ENCODE peak calls at places on chromosomes 11 and 22, in nine cellular contexts. One of them, this sample, is unnamed.

GRCh38 chr11:93591247-93591898 is 48.2 kb upstream of the SMCO4 start:
- DNase-seq in amniotic stem cell: no peak
- DNase-seq in NCI-H1436: no peak
- DNase-seq in T-helper 2 cell: no peak
- DNase-seq in stimulated activated CD4-positive, alpha-beta T cell treated with anti-CD3 and anti-CD28 coated beads, Interleukin-4, amount 100 ng/mL, for 24 hours: no peak
- DNase-seq in iris pigment epithelial cell: peak
- DNase-seq in left cardiac atrium: no peak
- DNase-seq in T-helper 17 cell: no peak
- DNase-seq in kidney tubule cell: peak
- DNase-seq in this sample: no peak

GRCh38 chr22:38317995-38318715 is 922 bp upstream of the CSNK1E start:
- DNase-seq in left cardiac atrium: peak
- DNase-seq in kidney tubule cell: peak
- DNase-seq in T-helper 2 cell: no peak
- DNase-seq in iris pigment epithelial cell: peak
- DNase-seq in NCI-H1436: no peak
- DNase-seq in stimulated activated CD4-positive, alpha-beta T cell treated with anti-CD3 and anti-CD28 coated beads, Interleukin-4, amount 100 ng/mL, for 24 hours: no peak
- DNase-seq in amniotic stem cell: peak
- DNase-seq in T-helper 17 cell: no peak
- DNase-seq in this sample: peak

GRCh38 chr22:33555814-33556522 is 364.3 kb downstream of the LARGE1 start:
- DNase-seq in left cardiac atrium: no peak
- DNase-seq in amniotic stem cell: no peak
- DNase-seq in T-helper 2 cell: no peak
- DNase-seq in T-helper 17 cell: no peak
- DNase-seq in kidney tubule cell: peak
- DNase-seq in NCI-H1436: no peak
- DNase-seq in stimulated activated CD4-positive, alpha-beta T cell treated with anti-CD3 and anti-CD28 coated beads, Interleukin-4, amount 100 ng/mL, for 24 hours: no peak
- DNase-seq in iris pigment epithelial cell: no peak
- DNase-seq in this sample: no peak

GRCh38 chr11:9565822-9566560 is 7.5 kb upstream of the WEE1 start:
- DNase-seq in T-helper 17 cell: peak
- DNase-seq in stimulated activated CD4-positive, alpha-beta T cell treated with anti-CD3 and anti-CD28 coated beads, Interleukin-4, amount 100 ng/mL, for 24 hours: peak
- DNase-seq in NCI-H1436: no peak
- DNase-seq in T-helper 2 cell: peak
- DNase-seq in kidney tubule cell: peak
- DNase-seq in iris pigment epithelial cell: peak
- DNase-seq in left cardiac atrium: peak
- DNase-seq in amniotic stem cell: peak
- DNase-seq in this sample: peak

GRCh38 chr11:23730307-23730998 is 766.4 kb upstream of the LUZP2 start:
- DNase-seq in kidney tubule cell: no peak
- DNase-seq in NCI-H1436: no peak
- DNase-seq in T-helper 17 cell: no peak
- DNase-seq in T-helper 2 cell: no peak
- DNase-seq in amniotic stem cell: no peak
- DNase-seq in stimulated activated CD4-positive, alpha-beta T cell treated with anti-CD3 and anti-CD28 coated beads, Interleukin-4, amount 100 ng/mL, for 24 hours: no peak
- DNase-seq in iris pigment epithelial cell: no peak
- DNase-seq in left cardiac atrium: no peak
- DNase-seq in this sample: no peak

GRCh38 chr22:37284807-37285355 is 2.6 kb downstream of the CYTH4 start:
- DNase-seq in amniotic stem cell: no peak
- DNase-seq in kidney tubule cell: no peak
- DNase-seq in T-helper 2 cell: no peak
- DNase-seq in T-helper 17 cell: peak
- DNase-seq in iris pigment epithelial cell: no peak
- DNase-seq in stimulated activated CD4-positive, alpha-beta T cell treated with anti-CD3 and anti-CD28 coated beads, Interleukin-4, amount 100 ng/mL, for 24 hours: peak
- DNase-seq in left cardiac atrium: peak
- DNase-seq in NCI-H1436: no peak
- DNase-seq in this sample: peak

GRCh38 chr11:123460006-123460700 is 30.1 kb downstream of the GRAMD1B start:
- DNase-seq in NCI-H1436: no peak
- DNase-seq in left cardiac atrium: no peak
- DNase-seq in amniotic stem cell: no peak
- DNase-seq in kidney tubule cell: no peak
- DNase-seq in T-helper 2 cell: no peak
- DNase-seq in T-helper 17 cell: no peak
- DNase-seq in stimulated activated CD4-positive, alpha-beta T cell treated with anti-CD3 and anti-CD28 coated beads, Interleukin-4, amount 100 ng/mL, for 24 hours: no peak
- DNase-seq in iris pigment epithelial cell: no peak
- DNase-seq in this sample: no peak

GRCh38 chr11:95143106-95143681 is 53.5 kb downstream of the ENDOD1 start:
- DNase-seq in iris pigment epithelial cell: no peak
- DNase-seq in stimulated activated CD4-positive, alpha-beta T cell treated with anti-CD3 and anti-CD28 coated beads, Interleukin-4, amount 100 ng/mL, for 24 hours: no peak
- DNase-seq in kidney tubule cell: peak
- DNase-seq in T-helper 2 cell: no peak
- DNase-seq in left cardiac atrium: no peak
- DNase-seq in NCI-H1436: no peak
- DNase-seq in T-helper 17 cell: no peak
- DNase-seq in amniotic stem cell: peak
- DNase-seq in this sample: no peak

GRCh38 chr11:6631356-6631890 is 12.2 kb upstream of the TPP1 start:
- DNase-seq in left cardiac atrium: no peak
- DNase-seq in stimulated activated CD4-positive, alpha-beta T cell treated with anti-CD3 and anti-CD28 coated beads, Interleukin-4, amount 100 ng/mL, for 24 hours: no peak
- DNase-seq in T-helper 2 cell: no peak
- DNase-seq in amniotic stem cell: no peak
- DNase-seq in iris pigment epithelial cell: no peak
- DNase-seq in NCI-H1436: no peak
- DNase-seq in kidney tubule cell: no peak
- DNase-seq in T-helper 17 cell: no peak
- DNase-seq in this sample: no peak

GRCh38 chr11:129732926-129733325 is 82.7 kb upstream of the TMEM45B start:
- DNase-seq in kidney tubule cell: no peak
- DNase-seq in amniotic stem cell: no peak
- DNase-seq in NCI-H1436: no peak
- DNase-seq in T-helper 2 cell: no peak
- DNase-seq in iris pigment epithelial cell: no peak
- DNase-seq in stimulated activated CD4-positive, alpha-beta T cell treated with anti-CD3 and anti-CD28 coated beads, Interleukin-4, amount 100 ng/mL, for 24 hours: no peak
- DNase-seq in left cardiac atrium: no peak
- DNase-seq in T-helper 17 cell: no peak
- DNase-seq in this sample: no peak

GRCh38 chr11:76918941-76919386 is 58.2 kb downstream of the ACER3 start:
- DNase-seq in amniotic stem cell: peak
- DNase-seq in kidney tubule cell: peak
- DNase-seq in left cardiac atrium: no peak
- DNase-seq in iris pigment epithelial cell: peak
- DNase-seq in T-helper 2 cell: no peak
- DNase-seq in stimulated activated CD4-positive, alpha-beta T cell treated with anti-CD3 and anti-CD28 coated beads, Interleukin-4, amount 100 ng/mL, for 24 hours: peak
- DNase-seq in T-helper 17 cell: no peak
- DNase-seq in NCI-H1436: peak
- DNase-seq in this sample: no peak

GRCh38 chr11:93193721-93194120 is 4.1 kb downstream of the SLC36A4 start:
- DNase-seq in stimulated activated CD4-positive, alpha-beta T cell treated with anti-CD3 and anti-CD28 coated beads, Interleukin-4, amount 100 ng/mL, for 24 hours: no peak
- DNase-seq in T-helper 17 cell: no peak
- DNase-seq in amniotic stem cell: no peak
- DNase-seq in NCI-H1436: no peak
- DNase-seq in left cardiac atrium: no peak
- DNase-seq in kidney tubule cell: no peak
- DNase-seq in T-helper 2 cell: no peak
- DNase-seq in iris pigment epithelial cell: peak
- DNase-seq in this sample: no peak

GRCh38 chr22:46149493-46149997 is 781 bp upstream of the PPARA start:
- DNase-seq in NCI-H1436: no peak
- DNase-seq in kidney tubule cell: peak
- DNase-seq in iris pigment epithelial cell: peak
- DNase-seq in amniotic stem cell: no peak
- DNase-seq in stimulated activated CD4-positive, alpha-beta T cell treated with anti-CD3 and anti-CD28 coated beads, Interleukin-4, amount 100 ng/mL, for 24 hours: peak
- DNase-seq in T-helper 17 cell: peak
- DNase-seq in T-helper 2 cell: no peak
- DNase-seq in left cardiac atrium: peak
- DNase-seq in this sample: peak

GRCh38 chr11:9459573-9460321 is 1.1 kb upstream of the ZNF143 start:
- DNase-seq in NCI-H1436: peak
- DNase-seq in amniotic stem cell: no peak
- DNase-seq in stimulated activated CD4-positive, alpha-beta T cell treated with anti-CD3 and anti-CD28 coated beads, Interleukin-4, amount 100 ng/mL, for 24 hours: peak
- DNase-seq in iris pigment epithelial cell: peak
- DNase-seq in kidney tubule cell: peak
- DNase-seq in left cardiac atrium: peak
- DNase-seq in T-helper 17 cell: no peak
- DNase-seq in T-helper 2 cell: peak
- DNase-seq in this sample: no peak

GRCh38 chr11:67117667-67118058 is 1.4 kb upstream of the KDM2A start:
- DNase-seq in amniotic stem cell: no peak
- DNase-seq in NCI-H1436: no peak
- DNase-seq in iris pigment epithelial cell: peak
- DNase-seq in left cardiac atrium: peak
- DNase-seq in kidney tubule cell: peak
- DNase-seq in T-helper 17 cell: peak
- DNase-seq in T-helper 2 cell: peak
- DNase-seq in stimulated activated CD4-positive, alpha-beta T cell treated with anti-CD3 and anti-CD28 coated beads, Interleukin-4, amount 100 ng/mL, for 24 hours: peak
- DNase-seq in this sample: peak

GRCh38 chr11:39120890-39121289 is 2338.6 kb downstream of the LRRC4C start:
- DNase-seq in T-helper 17 cell: no peak
- DNase-seq in amniotic stem cell: no peak
- DNase-seq in NCI-H1436: no peak
- DNase-seq in iris pigment epithelial cell: no peak
- DNase-seq in stimulated activated CD4-positive, alpha-beta T cell treated with anti-CD3 and anti-CD28 coated beads, Interleukin-4, amount 100 ng/mL, for 24 hours: no peak
- DNase-seq in left cardiac atrium: no peak
- DNase-seq in kidney tubule cell: no peak
- DNase-seq in T-helper 2 cell: no peak
- DNase-seq in this sample: no peak

GRCh38 chr11:31871310-31872073 is 60.4 kb upstream of the PAX6 start:
- DNase-seq in iris pigment epithelial cell: no peak
- DNase-seq in T-helper 2 cell: no peak
- DNase-seq in NCI-H1436: no peak
- DNase-seq in stimulated activated CD4-positive, alpha-beta T cell treated with anti-CD3 and anti-CD28 coated beads, Interleukin-4, amount 100 ng/mL, for 24 hours: no peak
- DNase-seq in amniotic stem cell: no peak
- DNase-seq in kidney tubule cell: no peak
- DNase-seq in left cardiac atrium: no peak
- DNase-seq in T-helper 17 cell: no peak
- DNase-seq in this sample: no peak

GRCh38 chr22:27295071-27295470 is 506.5 kb downstream of the MN1 start:
- DNase-seq in iris pigment epithelial cell: no peak
- DNase-seq in NCI-H1436: no peak
- DNase-seq in T-helper 2 cell: no peak
- DNase-seq in stimulated activated CD4-positive, alpha-beta T cell treated with anti-CD3 and anti-CD28 coated beads, Interleukin-4, amount 100 ng/mL, for 24 hours: no peak
- DNase-seq in T-helper 17 cell: no peak
- DNase-seq in left cardiac atrium: no peak
- DNase-seq in amniotic stem cell: no peak
- DNase-seq in kidney tubule cell: no peak
- DNase-seq in this sample: no peak

GRCh38 chr11:292211-293121 is 3.5 kb downstream of the PGGHG start:
- DNase-seq in T-helper 17 cell: no peak
- DNase-seq in amniotic stem cell: no peak
- DNase-seq in NCI-H1436: no peak
- DNase-seq in stimulated activated CD4-positive, alpha-beta T cell treated with anti-CD3 and anti-CD28 coated beads, Interleukin-4, amount 100 ng/mL, for 24 hours: no peak
- DNase-seq in T-helper 2 cell: no peak
- DNase-seq in kidney tubule cell: no peak
- DNase-seq in iris pigment epithelial cell: no peak
- DNase-seq in left cardiac atrium: peak
- DNase-seq in this sample: peak

GRCh38 chr11:16356751-16357365 is 512 bp upstream of the SOX6 start:
- DNase-seq in T-helper 17 cell: no peak
- DNase-seq in kidney tubule cell: no peak
- DNase-seq in left cardiac atrium: peak
- DNase-seq in amniotic stem cell: no peak
- DNase-seq in NCI-H1436: no peak
- DNase-seq in iris pigment epithelial cell: no peak
- DNase-seq in stimulated activated CD4-positive, alpha-beta T cell treated with anti-CD3 and anti-CD28 coated beads, Interleukin-4, amount 100 ng/mL, for 24 hours: no peak
- DNase-seq in T-helper 2 cell: no peak
- DNase-seq in this sample: no peak

GRCh38 chr11:74956387-74956786 is 7.3 kb downstream of the SPCS2 start:
- DNase-seq in stimulated activated CD4-positive, alpha-beta T cell treated with anti-CD3 and anti-CD28 coated beads, Interleukin-4, amount 100 ng/mL, for 24 hours: no peak
- DNase-seq in kidney tubule cell: no peak
- DNase-seq in T-helper 17 cell: no peak
- DNase-seq in amniotic stem cell: no peak
- DNase-seq in left cardiac atrium: no peak
- DNase-seq in NCI-H1436: no peak
- DNase-seq in T-helper 2 cell: no peak
- DNase-seq in iris pigment epithelial cell: no peak
- DNase-seq in this sample: no peak

GRCh38 chr11:79066456-79067354 is 374.1 kb downstream of the TENM4 start:
- DNase-seq in iris pigment epithelial cell: no peak
- DNase-seq in T-helper 17 cell: no peak
- DNase-seq in NCI-H1436: no peak
- DNase-seq in T-helper 2 cell: no peak
- DNase-seq in amniotic stem cell: no peak
- DNase-seq in left cardiac atrium: no peak
- DNase-seq in stimulated activated CD4-positive, alpha-beta T cell treated with anti-CD3 and anti-CD28 coated beads, Interleukin-4, amount 100 ng/mL, for 24 hours: no peak
- DNase-seq in kidney tubule cell: no peak
- DNase-seq in this sample: no peak

GRCh38 chr22:32996276-32996675 is 61.9 kb downstream of the SYN3 start:
- DNase-seq in T-helper 17 cell: no peak
- DNase-seq in left cardiac atrium: no peak
- DNase-seq in NCI-H1436: no peak
- DNase-seq in amniotic stem cell: no peak
- DNase-seq in T-helper 2 cell: no peak
- DNase-seq in iris pigment epithelial cell: no peak
- DNase-seq in kidney tubule cell: no peak
- DNase-seq in stimulated activated CD4-positive, alpha-beta T cell treated with anti-CD3 and anti-CD28 coated beads, Interleukin-4, amount 100 ng/mL, for 24 hours: no peak
- DNase-seq in this sample: no peak

GRCh38 chr11:2085251-2086066 is 53.7 kb downstream of the IGF2 start:
- DNase-seq in T-helper 2 cell: no peak
- DNase-seq in amniotic stem cell: no peak
- DNase-seq in iris pigment epithelial cell: no peak
- DNase-seq in T-helper 17 cell: no peak
- DNase-seq in left cardiac atrium: peak
- DNase-seq in NCI-H1436: no peak
- DNase-seq in kidney tubule cell: no peak
- DNase-seq in stimulated activated CD4-positive, alpha-beta T cell treated with anti-CD3 and anti-CD28 coated beads, Interleukin-4, amount 100 ng/mL, for 24 hours: no peak
- DNase-seq in this sample: peak

GRCh38 chr22:40610329-40610850 is 26.1 kb downstream of the MRTFA start:
- DNase-seq in T-helper 2 cell: no peak
- DNase-seq in kidney tubule cell: no peak
- DNase-seq in stimulated activated CD4-positive, alpha-beta T cell treated with anti-CD3 and anti-CD28 coated beads, Interleukin-4, amount 100 ng/mL, for 24 hours: no peak
- DNase-seq in T-helper 17 cell: no peak
- DNase-seq in iris pigment epithelial cell: peak
- DNase-seq in amniotic stem cell: no peak
- DNase-seq in NCI-H1436: no peak
- DNase-seq in left cardiac atrium: no peak
- DNase-seq in this sample: no peak

GRCh38 chr11:68314886-68315580 is 2.6 kb downstream of the LRP5 start:
- DNase-seq in amniotic stem cell: no peak
- DNase-seq in iris pigment epithelial cell: peak
- DNase-seq in T-helper 17 cell: no peak
- DNase-seq in left cardiac atrium: no peak
- DNase-seq in kidney tubule cell: peak
- DNase-seq in stimulated activated CD4-positive, alpha-beta T cell treated with anti-CD3 and anti-CD28 coated beads, Interleukin-4, amount 100 ng/mL, for 24 hours: no peak
- DNase-seq in NCI-H1436: no peak
- DNase-seq in T-helper 2 cell: no peak
- DNase-seq in this sample: no peak

GRCh38 chr11:72812968-72813739 is 1.1 kb upstream of the ATG16L2 start:
- DNase-seq in iris pigment epithelial cell: peak
- DNase-seq in T-helper 2 cell: peak
- DNase-seq in T-helper 17 cell: peak
- DNase-seq in kidney tubule cell: peak
- DNase-seq in NCI-H1436: peak
- DNase-seq in amniotic stem cell: no peak
- DNase-seq in stimulated activated CD4-positive, alpha-beta T cell treated with anti-CD3 and anti-CD28 coated beads, Interleukin-4, amount 100 ng/mL, for 24 hours: peak
- DNase-seq in left cardiac atrium: peak
- DNase-seq in this sample: peak

GRCh38 chr22:23570681-23571080 is 9.4 kb downstream of the IGLL1 start:
- DNase-seq in left cardiac atrium: no peak
- DNase-seq in T-helper 17 cell: no peak
- DNase-seq in stimulated activated CD4-positive, alpha-beta T cell treated with anti-CD3 and anti-CD28 coated beads, Interleukin-4, amount 100 ng/mL, for 24 hours: no peak
- DNase-seq in NCI-H1436: no peak
- DNase-seq in amniotic stem cell: no peak
- DNase-seq in T-helper 2 cell: no peak
- DNase-seq in iris pigment epithelial cell: no peak
- DNase-seq in kidney tubule cell: no peak
- DNase-seq in this sample: no peak

GRCh38 chr11:108135845-108136599 is 14.7 kb downstream of the ACAT1 start:
- DNase-seq in left cardiac atrium: no peak
- DNase-seq in NCI-H1436: no peak
- DNase-seq in kidney tubule cell: no peak
- DNase-seq in stimulated activated CD4-positive, alpha-beta T cell treated with anti-CD3 and anti-CD28 coated beads, Interleukin-4, amount 100 ng/mL, for 24 hours: peak
- DNase-seq in iris pigment epithelial cell: peak
- DNase-seq in T-helper 2 cell: no peak
- DNase-seq in amniotic stem cell: no peak
- DNase-seq in T-helper 17 cell: no peak
- DNase-seq in this sample: no peak

GRCh38 chr11:70948855-70949551 is 303.4 kb downstream of the SHANK2 start:
- DNase-seq in stimulated activated CD4-positive, alpha-beta T cell treated with anti-CD3 and anti-CD28 coated beads, Interleukin-4, amount 100 ng/mL, for 24 hours: no peak
- DNase-seq in T-helper 2 cell: no peak
- DNase-seq in amniotic stem cell: no peak
- DNase-seq in iris pigment epithelial cell: no peak
- DNase-seq in T-helper 17 cell: no peak
- DNase-seq in NCI-H1436: peak
- DNase-seq in left cardiac atrium: no peak
- DNase-seq in kidney tubule cell: peak
- DNase-seq in this sample: no peak

GRCh38 chr11:19743622-19744021 is 31.0 kb downstream of the NAV2 start:
- DNase-seq in T-helper 17 cell: no peak
- DNase-seq in T-helper 2 cell: no peak
- DNase-seq in kidney tubule cell: no peak
- DNase-seq in iris pigment epithelial cell: no peak
- DNase-seq in stimulated activated CD4-positive, alpha-beta T cell treated with anti-CD3 and anti-CD28 coated beads, Interleukin-4, amount 100 ng/mL, for 24 hours: no peak
- DNase-seq in amniotic stem cell: no peak
- DNase-seq in left cardiac atrium: no peak
- DNase-seq in NCI-H1436: no peak
- DNase-seq in this sample: no peak